ENCODE peak calls at places on chromosomes 16 and 17, in seven cellular contexts. S is thoracic aorta; M is OCI-LY7; H is left ventricle myocardium inferior; L is CD4-positive, alpha-beta memory T cell; N is tibial artery; K is fibroblast of lung. T is an unnamed sample.

GRCh38 chr16:87369796-87370719 is 13.5 kb downstream of the FBXO31 start:
- DNase-seq in S (no peak), M (no peak), H (peak; percentile 50), L (no peak), N (no peak), K (no peak), T (peak; percentile 86)

GRCh38 chr17:18322522-18322921 is 7.4 kb downstream of the SMCR8 start:
- DNase-seq in S (no peak), M (no peak), H (no peak), L (no peak), N (no peak), K (no peak), T (no peak)

GRCh38 chr17:74585711-74586110 is 6.4 kb downstream of the CD300LD start:
- DNase-seq in S (no peak), M (no peak), H (no peak), L (no peak), N (no peak), K (no peak), T (no peak)

GRCh38 chr16:72825912-72826621 is 221.9 kb downstream of the ZFHX3 start:
- DNase-seq in S (no peak), M (no peak), H (no peak), L (no peak), N (no peak), K (no peak), T (no peak)

GRCh38 chr17:7835818-7836595 is 2.0 kb downstream of the KDM6B start:
- DNase-seq in S (no peak), M (no peak), H (peak; percentile 84), L (peak; percentile 60), N (peak; percentile 86), K (peak; percentile 64), T (peak; percentile 75)

GRCh38 chr17:14228903-14229302 is 7.8 kb downstream of the CDRT15 start:
- DNase-seq in S (no peak), M (no peak), H (no peak), L (no peak), N (no peak), K (no peak), T (no peak)

GRCh38 chr17:64009571-64010402 is 10.6 kb downstream of the ICAM2 start:
- DNase-seq in S (no peak), M (no peak), H (no peak), L (no peak), N (no peak), K (no peak), T (no peak)

GRCh38 chr16:86457621-86458456 is 52.5 kb upstream of the FOXF1 start:
- DNase-seq in S (peak; percentile 4), M (no peak), H (no peak), L (no peak), N (no peak), K (peak; percentile 95), T (no peak)

GRCh38 chr16:8890549-8890921 is 8.4 kb downstream of the LITAFD start:
- DNase-seq in S (no peak), M (no peak), H (no peak), L (no peak), N (no peak), K (no peak), T (no peak)

GRCh38 chr16:8893976-8894690 is 12.0 kb downstream of the LITAFD start:
- DNase-seq in S (no peak), M (no peak), H (no peak), L (no peak), N (peak; percentile 63), K (no peak), T (no peak)

GRCh38 chr16:8893426-8893825 is 11.3 kb downstream of the LITAFD start:
- DNase-seq in S (no peak), M (no peak), H (no peak), L (no peak), N (no peak), K (no peak), T (no peak)

GRCh38 chr16:8889893-8890548 is 7.9 kb downstream of the LITAFD start:
- DNase-seq in S (no peak), M (no peak), H (no peak), L (no peak), N (no peak), K (no peak), T (no peak)

GRCh38 chr16:8892101-8892575 is 10.0 kb downstream of the LITAFD start:
- DNase-seq in S (no peak), M (no peak), H (no peak), L (no peak), N (peak; percentile 65), K (no peak), T (peak; percentile 61)
- H3K27ac ChIP-seq in S (no peak overlapping the region), M (no peak overlapping the region), H (no peak overlapping the region), L (peak overlapping the region; percentile 43), N (no peak overlapping the region), K (no peak overlapping the region), T (peak overlapping the region; percentile 67)

DNA sequence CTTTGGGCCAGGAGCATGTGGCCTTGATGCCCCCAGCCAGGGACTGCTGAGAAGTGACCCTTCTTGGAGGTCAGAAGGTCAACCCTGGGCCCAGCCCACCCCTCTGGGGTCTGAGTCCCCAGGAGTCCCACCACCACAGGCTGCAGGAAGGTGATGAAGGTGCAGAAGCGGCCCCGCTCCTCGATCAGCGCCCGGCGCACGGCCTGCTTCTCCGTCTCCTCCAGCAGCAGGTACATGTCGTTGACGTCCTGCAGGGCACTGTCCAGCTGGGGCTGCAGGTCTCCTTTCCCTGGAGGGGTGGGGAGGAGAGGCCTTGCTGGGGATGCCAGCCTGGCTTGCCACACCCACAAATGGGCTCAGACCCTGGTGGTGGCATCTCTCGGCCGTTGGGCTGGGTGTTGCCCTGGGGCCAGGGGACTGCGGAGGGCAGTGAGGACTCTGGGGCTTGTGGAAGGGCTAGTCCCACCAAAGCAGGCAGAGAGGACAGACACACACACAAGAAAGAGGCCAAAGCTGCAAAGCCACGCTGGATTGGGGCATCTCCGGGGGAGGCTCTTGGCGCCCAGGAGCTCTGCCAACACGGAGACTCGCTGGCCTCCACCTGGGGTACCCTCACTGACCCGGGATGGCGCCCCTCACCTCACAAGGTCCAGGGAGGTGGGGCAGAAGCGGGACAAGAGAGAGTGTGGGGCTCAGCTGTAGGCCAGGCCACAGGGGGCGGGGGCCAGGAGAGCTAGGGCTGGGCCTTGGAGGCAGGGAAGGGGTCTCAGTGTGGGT is 7.5 kb downstream of the MTSS2 start:
- DNase-seq in S (no peak), M (no peak), H (peak; percentile 13), L (no peak), N (no peak), K (no peak), T (no peak)
- H3K27ac ChIP-seq in S (peak overlapping the region; percentile 13), M (no peak overlapping the region), H (peak overlapping the region; percentile 93), L (no peak overlapping the region), N (peak overlapping the region; percentile 49), K (no peak overlapping the region), T (no peak overlapping the region)

GRCh38 chr17:59694344-59694743 is 12.9 kb downstream of the PTRH2 start:
- DNase-seq in S (no peak), M (no peak), H (no peak), L (no peak), N (no peak), K (no peak), T (no peak)
- H3K27ac ChIP-seq in S (no peak overlapping the region), M (no peak overlapping the region), H (no peak overlapping the region), L (no peak overlapping the region), N (no peak overlapping the region), K (no peak overlapping the region), T (no peak overlapping the region)

GRCh38 chr16:69171325-69172095 is 15.5 kb upstream of the SNTB2 start:
- DNase-seq in S (no peak), M (no peak), H (no peak), L (no peak), N (no peak), K (peak; percentile 90), T (no peak)

GRCh38 chr16:69180011-69180338 is 7.0 kb upstream of the SNTB2 start:
- DNase-seq in S (no peak), M (no peak), H (no peak), L (no peak), N (no peak), K (no peak), T (no peak)

GRCh38 chr16:69179255-69180010 is 7.5 kb upstream of the SNTB2 start:
- DNase-seq in S (peak; percentile 59), M (no peak), H (peak; percentile 68), L (no peak), N (peak; percentile 86), K (peak; percentile 90), T (peak; percentile 77)

GRCh38 chr16:69176033-69176780 is 10.8 kb upstream of the SNTB2 start:
- DNase-seq in S (no peak), M (no peak), H (no peak), L (no peak), N (no peak), K (peak; percentile 86), T (no peak)
- H3K27ac ChIP-seq in S (peak overlapping the region; percentile 29), M (no peak overlapping the region), H (no peak overlapping the region), L (no peak overlapping the region), N (peak overlapping the region; percentile 38), K (peak overlapping the region; percentile 51), T (no peak overlapping the region)

DNA sequence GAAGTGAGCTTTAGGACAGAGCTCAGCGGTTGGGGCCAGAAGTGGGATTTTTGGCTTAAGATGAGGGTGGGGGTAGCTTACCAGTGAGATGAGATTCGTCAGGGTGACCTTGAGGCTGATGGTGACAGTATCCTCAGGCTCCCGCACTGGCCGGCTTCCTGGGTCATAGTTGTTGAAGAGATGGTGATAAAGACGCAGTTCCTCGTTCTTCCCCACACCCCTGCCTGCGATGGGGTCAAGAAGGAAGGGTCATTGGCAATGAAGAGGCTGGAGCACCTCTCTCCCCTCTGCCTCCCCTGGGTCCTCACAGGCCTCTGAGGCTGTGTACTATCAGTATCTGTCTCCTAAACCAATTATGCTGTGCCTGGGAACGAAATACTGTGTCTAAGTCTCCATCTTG is 358 bp downstream of the CHRNE start:
- DNase-seq in S (no peak), M (no peak), H (no peak), L (no peak), N (no peak), K (no peak), T (no peak)
- H3K27ac ChIP-seq in S (no peak overlapping the region), M (no peak overlapping the region), H (peak overlapping the region; percentile 68), L (no peak overlapping the region), N (no peak overlapping the region), K (no peak overlapping the region), T (peak overlapping the region; percentile 59)

DNA sequence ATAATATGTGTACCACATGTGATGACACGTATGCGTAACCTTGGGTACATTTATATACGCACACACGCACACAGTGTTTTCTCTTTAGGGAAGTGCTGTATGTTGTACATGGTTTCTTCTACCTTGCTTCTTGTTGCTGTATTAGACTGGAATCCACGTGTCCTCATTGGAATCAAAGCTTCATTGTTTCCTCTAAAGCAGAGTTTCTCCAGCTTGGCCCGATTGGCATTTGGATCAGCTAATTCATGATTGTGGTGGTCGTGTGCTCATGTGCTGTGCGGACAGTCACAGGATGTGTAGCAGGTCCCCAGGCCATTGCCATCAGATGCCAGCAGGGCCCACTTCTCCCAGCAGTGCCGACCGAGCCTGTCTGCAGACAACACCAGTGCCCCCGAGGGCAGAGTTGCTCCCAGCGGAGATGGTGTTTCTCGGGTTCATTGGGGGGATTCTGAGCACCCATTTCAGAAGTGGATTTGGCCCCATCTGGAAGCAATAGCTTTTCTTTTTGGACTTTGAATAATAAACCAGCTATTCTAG is 148.4 kb downstream of the RPTOR start:
- DNase-seq in S (no peak), M (no peak), H (no peak), L (no peak), N (no peak), K (no peak), T (no peak)
- H3K27ac ChIP-seq in S (no peak overlapping the region), M (no peak overlapping the region), H (no peak overlapping the region), L (no peak overlapping the region), N (no peak overlapping the region), K (no peak overlapping the region), T (no peak overlapping the region)